ENCODE peak calls at places on chromosomes 5 and 9, in four cellular contexts. W, A, J and H are unnamed samples.

GRCh38 chr9:71886015-71886414 is 25.0 kb downstream of the ABHD17B start:
- DNase-seq in W (no peak), J (no peak), A (no peak), H (no peak)

GRCh38 chr9:71858812-71859211 is 52.2 kb downstream of the ABHD17B start:
- DNase-seq in W (peak; percentile 12), A (no peak), J (no peak), H (no peak)

GRCh38 chr5:17087035-17087434 is 130.4 kb upstream of the BASP1 start:
- DNase-seq in W (peak; percentile 27), A (no peak), J (no peak), H (no peak)

GRCh38 chr5:109855056-109855455 is 165.3 kb downstream of the MAN2A1 start:
- DNase-seq in W (no peak), J (no peak), A (no peak), H (no peak)

GRCh38 chr9:136615631-136616306 is 46.9 kb upstream of the EGFL7 start:
- DNase-seq in J (no peak), W (no peak), A (no peak), H (no peak)

GRCh38 chr5:147483197-147483790 is 26.6 kb downstream of the DPYSL3 start:
- DNase-seq in J (no peak), A (no peak), W (no peak), H (no peak)

GRCh38 chr9:118522093-118523028 is 818.2 kb downstream of the TLR4 start:
- DNase-seq in J (no peak), A (peak; percentile 47), W (peak; percentile 67), H (no peak)

GRCh38 chr5:104178066-104178465 is 615.5 kb upstream of the NUDT12 start:
- DNase-seq in W (no peak), J (no peak), A (no peak), H (no peak)

GRCh38 chr9:91746904-91747303 is 203.1 kb downstream of the ROR2 start:
- DNase-seq in J (no peak), A (no peak), W (no peak), H (no peak)

GRCh38 chr5:127975961-127976360 is 107.6 kb upstream of the SLC12A2 start:
- DNase-seq in W (no peak), A (no peak), J (no peak), H (no peak)

GRCh38 chr9:32742296-32742695 is 41.0 kb upstream of the TMEM215 start:
- DNase-seq in A (no peak), J (no peak), W (peak; percentile 15), H (no peak)

GRCh38 chr9:128169492-128169891 is 9.4 kb downstream of the BBLN start:
- DNase-seq in J (no peak), A (no peak), W (no peak), H (no peak)

GRCh38 chr9:95067888-95068287 is 249.6 kb downstream of the FANCC start:
- DNase-seq in J (no peak), A (no peak), W (no peak), H (no peak)

GRCh38 chr5:171801839-171802238 is 16.2 kb downstream of the SMIM23 start:
- DNase-seq in A (no peak), J (no peak), W (no peak), H (no peak)

GRCh38 chr9:83521017-83521810 is 17.0 kb downstream of the FRMD3 start:
- DNase-seq in A (no peak), W (no peak), J (no peak), H (peak; percentile 10)

GRCh38 chr5:124677376-124677998 is 69.0 kb downstream of the ZNF608 start:
- DNase-seq in A (no peak), W (no peak), J (no peak), H (peak; percentile 64)

GRCh38 chr5:78896128-78896527 is 89.0 kb downstream of the ARSB start:
- DNase-seq in W (peak; percentile 69), A (no peak), J (no peak), H (no peak)

GRCh38 chr5:126450388-126450787 is 27.2 kb downstream of the GRAMD2B start:
- DNase-seq in W (no peak), J (no peak), A (no peak), H (no peak)